ENCODE peak calls at places on chromosomes 4 and X, in five cellular contexts. H is upper lobe of left lung, P is mucosa of descending colon, Z is lung, S is left ventricle myocardium inferior. E is an unnamed sample.

GRCh38 chrX:10314530-10315104 is 157.8 kb downstream of the CLCN4 start:
- DNase-seq in H (no peak), P (no peak), Z (no peak), S (no peak), E (no peak)

GRCh38 chr4:158991534-158992155 is 111.2 kb upstream of the RAPGEF2 start:
- DNase-seq in H (no peak), P (no peak), Z (no peak), S (no peak), E (no peak)

GRCh38 chr4:2092653-2093000 is 33.5 kb downstream of the NAT8L start:
- DNase-seq in H (peak; percentile 10), P (no peak), Z (no peak), S (no peak), E (no peak)

GRCh38 chrX:8083276-8083675 is 87.8 kb downstream of the VCX2 start:
- DNase-seq in H (no peak), P (no peak), Z (no peak), S (no peak), E (no peak)

GRCh38 chrX:32572644-32573043 is 638.7 kb downstream of the DMD start:
- DNase-seq in H (no peak), P (no peak), Z (no peak), S (no peak), E (no peak)

GRCh38 chr4:144831971-144832370 is 186.0 kb downstream of the HHIP start:
- DNase-seq in H (no peak), P (no peak), Z (no peak), S (no peak), E (no peak)

GRCh38 chrX:136667446-136668168 is 19.6 kb downstream of the CD40LG start:
- DNase-seq in H (no peak), P (no peak), Z (no peak), S (no peak), E (no peak)

GRCh38 chr4:536351-536972 is 37.5 kb downstream of the PIGG start:
- DNase-seq in H (peak; percentile 15), P (no peak), Z (no peak), S (no peak), E (peak; percentile 73)

GRCh38 chrX:22577181-22577580 is 304.5 kb downstream of the CBLL2 start:
- DNase-seq in H (no peak), P (no peak), Z (no peak), S (no peak), E (no peak)

GRCh38 chr4:163535657-163536056 is 41.2 kb downstream of the TMA16 start:
- DNase-seq in H (no peak), P (no peak), Z (no peak), S (no peak), E (no peak)

GRCh38 chrX:15863944-15864491 is 9.4 kb upstream of the AP1S2 start:
- DNase-seq in H (no peak), P (no peak), Z (no peak), S (no peak), E (no peak)

GRCh38 chr4:187396106-187396505 is 599.5 kb upstream of the ZFP42 start:
- DNase-seq in H (no peak), P (no peak), Z (no peak), S (no peak), E (no peak)

GRCh38 chr4:38815879-38816782 is 11.5 kb upstream of the TLR1 start:
- DNase-seq in H (no peak), P (no peak), Z (no peak), S (no peak), E (no peak)

GRCh38 chrX:15761564-15762191 is 23.6 kb downstream of the CA5B start:
- DNase-seq in H (no peak), P (no peak), Z (no peak), S (no peak), E (no peak)

GRCh38 chr4:111989817-111990216 is 155.4 kb upstream of the FAM241A start:
- DNase-seq in H (no peak), P (no peak), Z (no peak), S (no peak), E (no peak)

GRCh38 chrX:24435038-24435437 is 30.0 kb upstream of the PDK3 start:
- DNase-seq in H (no peak), P (no peak), Z (no peak), S (no peak), E (no peak)

GRCh38 chr4:129378346-129378745 is 282.4 kb downstream of the C4orf33 start:
- DNase-seq in H (no peak), P (no peak), Z (no peak), S (no peak), E (no peak)

GRCh38 chr4:143127621-143128020 is 57.1 kb upstream of the USP38 start:
- DNase-seq in H (no peak), P (no peak), Z (no peak), S (no peak), E (no peak)

GRCh38 chrX:93673869-93674271 is at the start of gene FAM133A:
- DNase-seq in H (no peak), P (no peak), Z (no peak), S (no peak), E (no peak)

GRCh38 chrX:41441934-41442823 is 5.0 kb upstream of the NYX start:
- DNase-seq in H (peak; percentile 94), P (peak; percentile 93), Z (peak; percentile 87), S (peak; percentile 81), E (peak; percentile 93)

GRCh38 chr4:14994242-14994641 is 8.0 kb upstream of the CPEB2 start:
- DNase-seq in H (peak; percentile 37), P (no peak), Z (no peak), S (no peak), E (no peak)

GRCh38 chrX:67619253-67619652 is 75.4 kb downstream of the AR start:
- DNase-seq in H (no peak), P (no peak), Z (no peak), S (no peak), E (no peak)

GRCh38 chr4:98539741-98540140 is 118.7 kb downstream of the TSPAN5 start:
- DNase-seq in H (no peak), P (no peak), Z (no peak), S (no peak), E (no peak)

GRCh38 chrX:136086521-136086920 is 60.8 kb upstream of the FHL1 start:
- DNase-seq in H (no peak), P (no peak), Z (no peak), S (no peak), E (no peak)

GRCh38 chr4:24923550-24923949 is 10.7 kb upstream of the CCDC149 start:
- DNase-seq in H (no peak), P (no peak), Z (no peak), S (no peak), E (no peak)

GRCh38 chr4:134343661-134344060 is 142.1 kb upstream of the PABPC4L start:
- DNase-seq in H (no peak), P (no peak), Z (no peak), S (no peak), E (no peak)

GRCh38 chr4:15238720-15239119 is 189.1 kb upstream of the C1QTNF7 start:
- DNase-seq in H (peak; percentile 37), P (no peak), Z (peak; percentile 38), S (no peak), E (no peak)

GRCh38 chrX:43865791-43866190 is 16.5 kb downstream of the MAOB start:
- DNase-seq in H (no peak), P (no peak), Z (no peak), S (no peak), E (no peak)

GRCh38 chr4:1060121-1060520 is 48.7 kb downstream of the FGFRL1 start:
- DNase-seq in H (no peak), P (no peak), Z (no peak), S (no peak), E (peak; percentile 44)

GRCh38 chr4:106541253-106541652 is 172.7 kb upstream of the GIMD1 start:
- DNase-seq in H (no peak), P (no peak), Z (no peak), S (no peak), E (no peak)

GRCh38 chr4:139916041-139916440 is 237.9 kb downstream of the MAML3 start:
- DNase-seq in H (no peak), P (no peak), Z (no peak), S (no peak), E (no peak)

GRCh38 chr4:139918994-139919393 is 235.0 kb downstream of the MAML3 start:
- DNase-seq in H (no peak), P (no peak), Z (no peak), S (no peak), E (no peak)

GRCh38 chr4:139919513-139919912 is 234.5 kb downstream of the MAML3 start:
- DNase-seq in H (no peak), P (no peak), Z (no peak), S (peak; percentile 21), E (no peak)

GRCh38 chr4:139918591-139918990 is 235.4 kb downstream of the MAML3 start:
- DNase-seq in H (no peak), P (no peak), Z (no peak), S (no peak), E (no peak)

GRCh38 chr4:139917896-139918295 is 236.1 kb downstream of the MAML3 start:
- DNase-seq in H (no peak), P (no peak), Z (no peak), S (no peak), E (no peak)
- H3K4me1 ChIP-seq in H (peaks cover 40% of the 10 kb centered on the region), P (peaks cover 10% of the 10 kb centered on the region), Z (peaks cover 40% of the 10 kb centered on the region), S (peaks cover 84% of the 10 kb centered on the region), E (peaks cover 58% of the 10 kb centered on the region)

DNA sequence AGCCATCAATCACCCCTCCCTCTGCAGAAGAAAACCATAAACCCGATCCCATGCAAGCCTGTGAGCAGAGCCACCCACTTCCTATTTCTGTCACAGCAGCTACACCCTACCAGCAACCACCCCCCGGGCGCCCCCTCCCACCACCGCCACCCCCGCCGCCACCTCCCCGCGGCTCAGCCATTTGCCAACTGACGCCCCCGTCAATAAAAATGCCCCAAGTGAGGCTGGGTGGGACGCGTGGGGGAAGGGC is 1.1 kb downstream of the PPP3CA start:
- DNase-seq in H (no peak), P (no peak), Z (no peak), S (no peak), E (no peak)
- H3K4me1 ChIP-seq in H (peaks cover 31% of the 10 kb centered on the region), P (peaks cover 19% of the 10 kb centered on the region), Z (peaks cover 3% of the 10 kb centered on the region), S (peaks cover 49% of the 10 kb centered on the region), E (peaks cover 52% of the 10 kb centered on the region)

DNA sequence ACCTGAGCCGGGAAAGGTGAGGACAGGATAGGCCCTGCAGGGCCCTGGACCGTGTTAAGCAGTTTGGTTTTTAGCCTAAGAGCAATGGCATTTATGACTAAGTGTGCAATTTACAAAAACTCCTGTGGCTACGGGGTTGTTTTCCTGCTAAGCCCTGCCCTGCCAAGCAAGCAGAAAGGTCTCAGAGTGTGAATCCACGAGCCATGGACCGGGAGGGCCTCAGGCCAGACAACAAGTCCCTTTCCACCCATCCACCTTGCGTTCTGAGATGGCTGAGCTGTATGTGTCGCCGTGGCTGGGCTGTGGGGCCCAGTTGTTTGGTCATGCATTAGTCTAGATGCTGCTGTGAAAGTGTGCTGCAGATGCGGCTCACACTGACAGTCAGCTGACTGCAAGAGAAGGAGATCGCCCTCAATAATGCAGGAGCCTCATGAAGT is 33.9 kb upstream of the AFAP1 start:
- DNase-seq in H (no peak), P (peak; percentile 42), Z (no peak), S (no peak), E (no peak)
- H3K4me1 ChIP-seq in H (peaks cover 38% of the 10 kb centered on the region), P (peaks cover 44% of the 10 kb centered on the region), Z (peaks cover 4% of the 10 kb centered on the region), S (peaks cover 54% of the 10 kb centered on the region), E (peaks cover 58% of the 10 kb centered on the region)

GRCh38 chr4:54063737-54064316 is 578 bp downstream of the CHIC2 start:
- DNase-seq in H (peak; percentile 43), P (peak; percentile 71), Z (peak; percentile 30), S (peak; percentile 29), E (peak; percentile 80)

GRCh38 chr4:54061067-54061466 is 3.3 kb downstream of the CHIC2 start:
- DNase-seq in H (no peak), P (no peak), Z (no peak), S (no peak), E (no peak)

GRCh38 chr4:54063224-54063623 is 1.2 kb downstream of the CHIC2 start:
- DNase-seq in H (no peak), P (no peak), Z (no peak), S (no peak), E (no peak)

GRCh38 chr4:54061873-54062272 is 2.5 kb downstream of the CHIC2 start:
- DNase-seq in H (no peak), P (no peak), Z (no peak), S (no peak), E (no peak)

GRCh38 chr4:54062392-54062791 is 2.0 kb downstream of the CHIC2 start:
- DNase-seq in H (no peak), P (no peak), Z (no peak), S (no peak), E (no peak)
- H3K4me1 ChIP-seq in H (peaks cover 38% of the 10 kb centered on the region), P (peaks cover 26% of the 10 kb centered on the region), Z (peaks cover 19% of the 10 kb centered on the region), S (peaks cover 95% of the 10 kb centered on the region), E (peaks cover 73% of the 10 kb centered on the region)

E was measured in suprapubic skin.